ENCODE peak calls at places on chromosomes 4 and X, in seven cellular contexts. L, D, Z, P, E, X and F are unnamed samples.

GRCh38 chr4:188941524-188942109 is 802.4 kb downstream of the TRIML1 start:
- DNase-seq in L (no peak), D (peak; percentile 99), Z (no peak), P (no peak), E (no peak), X (no peak), F (no peak)

GRCh38 chr4:174464949-174465348 is 57.3 kb downstream of the HPGD start:
- DNase-seq in L (no peak), D (no peak), Z (no peak), P (no peak), E (no peak), X (no peak), F (no peak)

GRCh38 chrX:28108186-28108945 is 127.1 kb upstream of the DCAF8L1 start:
- DNase-seq in L (no peak), D (no peak), Z (no peak), P (no peak), E (no peak), X (no peak), F (no peak)

GRCh38 chr4:102342404-102343074 is 2.7 kb downstream of the SLC39A8 start:
- DNase-seq in L (no peak), D (no peak), Z (no peak), P (no peak), E (no peak), X (no peak), F (no peak)

GRCh38 chrX:121931567-121931966 is 884.2 kb downstream of the GLUD2 start:
- DNase-seq in L (no peak), D (no peak), Z (no peak), P (no peak), E (no peak), X (no peak), F (no peak)

GRCh38 chr4:128268970-128269369 is 18.6 kb downstream of the PGRMC2 start:
- DNase-seq in L (no peak), D (no peak), Z (no peak), P (no peak), E (no peak), X (no peak), F (no peak)

GRCh38 chrX:72097081-72097480 is 34.6 kb downstream of the RTL5 start:
- DNase-seq in L (no peak), D (no peak), Z (no peak), P (no peak), E (no peak), X (no peak), F (no peak)

GRCh38 chrX:21487832-21488231 is 113.6 kb downstream of the CNKSR2 start:
- DNase-seq in L (peak; percentile 16), D (peak; percentile 64), Z (no peak), P (no peak), E (no peak), X (no peak), F (no peak)

GRCh38 chrX:111348363-111348927 is 63.5 kb downstream of the DCX start:
- DNase-seq in L (no peak), D (no peak), Z (no peak), P (no peak), E (no peak), X (no peak), F (no peak)

GRCh38 chrX:137032378-137032694 is 1.5 kb downstream of the GPR101 start:
- DNase-seq in L (no peak), D (no peak), Z (no peak), P (no peak), E (no peak), X (no peak), F (no peak)

GRCh38 chr4:120633810-120634209 is 288.7 kb downstream of the PRDM5 start:
- DNase-seq in L (no peak), D (no peak), Z (no peak), P (no peak), E (no peak), X (no peak), F (no peak)

GRCh38 chr4:176921256-176921655 is 128.5 kb upstream of the VEGFC start:
- DNase-seq in L (no peak), D (no peak), Z (no peak), P (no peak), E (no peak), X (no peak), F (no peak)

GRCh38 chr4:125235971-125236370 is 78.8 kb upstream of the FAT4 start:
- DNase-seq in L (no peak), D (no peak), Z (no peak), P (no peak), E (no peak), X (no peak), F (no peak)

GRCh38 chr4:74217365-74217764 is 59.4 kb downstream of the MTHFD2L start:
- DNase-seq in L (no peak), D (no peak), Z (no peak), P (no peak), E (no peak), X (no peak), F (no peak)

GRCh38 chrX:75273483-75273882 is 402 bp upstream of the UPRT start:
- DNase-seq in L (peak; percentile 30), D (no peak), Z (no peak), P (peak; percentile 3), E (no peak), X (no peak), F (no peak)

GRCh38 chr4:77669911-77670590 is 64.4 kb downstream of the CXCL13 start:
- DNase-seq in L (peak; percentile 56), D (no peak), Z (no peak), P (no peak), E (no peak), X (no peak), F (no peak)

GRCh38 chr4:176259330-176260090 is 9.5 kb downstream of the ASB5 start:
- DNase-seq in L (no peak), D (peak; percentile 27), Z (no peak), P (no peak), E (no peak), X (no peak), F (no peak)

GRCh38 chr4:147957446-147957845 is 225.6 kb downstream of the ARHGAP10 start:
- DNase-seq in L (no peak), D (no peak), Z (no peak), P (no peak), E (no peak), X (no peak), F (no peak)

GRCh38 chrX:2325076-2325784 is 175.5 kb downstream of the DHRSX start:
- DNase-seq in L (peak; percentile 66), D (peak; percentile 65), Z (peak; percentile 78), P (no peak), E (no peak), X (no peak), F (peak; percentile 52)

GRCh38 chrX:45849261-45849660 is 648.6 kb upstream of the DIPK2B start:
- DNase-seq in L (no peak), D (peak; percentile 84), Z (no peak), P (peak; percentile 41), E (no peak), X (no peak), F (peak; percentile 45)

GRCh38 chr4:41776466-41776865 is 27.9 kb upstream of the PHOX2B start:
- DNase-seq in L (no peak), D (no peak), Z (no peak), P (no peak), E (no peak), X (no peak), F (no peak)

GRCh38 chrX:24259544-24260240 is 54.2 kb downstream of the SUPT20HL2 start:
- DNase-seq in L (peak; percentile 38), D (peak; percentile 64), Z (peak; percentile 26), P (peak; percentile 56), E (peak; percentile 37), X (no peak), F (no peak)

GRCh38 chr4:145375416-145375815 is 106.2 kb upstream of the SMAD1 start:
- DNase-seq in L (no peak), D (no peak), Z (no peak), P (no peak), E (no peak), X (peak; percentile 73), F (no peak)

GRCh38 chr4:2256781-2257191 is 5.1 kb downstream of the MXD4 start:
- DNase-seq in L (peak; percentile 18), D (no peak), Z (peak; percentile 19), P (peak; percentile 3), E (no peak), X (peak; percentile 72), F (no peak)

GRCh38 chr4:127479031-127479622 is 153.6 kb upstream of the INTU start:
- DNase-seq in L (no peak), D (peak; percentile 1), Z (no peak), P (no peak), E (no peak), X (no peak), F (no peak)

GRCh38 chrX:136354201-136354600 is 53.4 kb downstream of the ADGRG4 start:
- DNase-seq in L (no peak), D (peak; percentile 69), Z (no peak), P (no peak), E (no peak), X (no peak), F (no peak)

GRCh38 chrX:1493877-1494510 is 41.3 kb upstream of the ASMTL start:
- DNase-seq in L (no peak), D (no peak), Z (peak; percentile 34), P (no peak), E (no peak), X (no peak), F (no peak)

GRCh38 chrX:68686684-68687045 is 39.2 kb downstream of the STARD8 start:
- DNase-seq in L (no peak), D (no peak), Z (no peak), P (no peak), E (peak; percentile 17), X (no peak), F (no peak)
- H3K27ac ChIP-seq in L (no peak overlapping the region), D (no peak overlapping the region), Z (peak overlapping the region; percentile 62), P (no peak overlapping the region), E (no peak overlapping the region), X (peak overlapping the region; percentile 82), F (no peak overlapping the region)

DNA sequence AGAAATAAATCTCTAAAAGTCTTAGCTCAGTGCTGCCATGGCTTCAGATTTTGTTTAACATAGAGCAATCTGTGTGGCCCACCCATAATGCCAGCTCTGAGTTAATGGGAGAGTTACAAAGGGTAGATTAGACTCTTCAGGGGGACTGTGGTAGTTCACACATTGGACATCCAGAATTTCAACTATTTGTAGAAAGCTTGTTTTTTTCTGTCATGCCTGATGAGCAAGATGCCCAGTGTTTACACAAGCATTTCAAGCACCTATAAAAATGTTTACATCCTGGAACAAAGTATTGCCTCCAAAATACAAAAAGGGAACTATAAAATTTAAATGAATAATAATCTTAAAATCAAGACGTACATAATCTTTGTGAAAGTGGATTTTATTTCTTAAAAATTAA is 43.0 kb upstream of the FAM9A start:
- DNase-seq in L (no peak), D (no peak), Z (no peak), P (no peak), E (no peak), X (no peak), F (no peak)
- H3K36me3 ChIP-seq in L (no peaks in the 10 kb centered on the region), D (no peaks in the 10 kb centered on the region), Z (no peaks in the 10 kb centered on the region), P (no peaks in the 10 kb centered on the region), E (no peaks in the 10 kb centered on the region), X (no peaks in the 10 kb centered on the region), F (no peaks in the 10 kb centered on the region)

GRCh38 chrX:123184199-123184857 is at the start of gene GRIA3:
- DNase-seq in L (no peak), D (no peak), Z (no peak), P (peak; percentile 3), E (peak; percentile 7), X (no peak), F (no peak)
- H3K27me3 ChIP-seq in L (peaks cover 4% of the 10 kb centered on the region), D (peaks cover 9% of the 10 kb centered on the region), Z (peaks cover 5% of the 10 kb centered on the region), P (no peaks in the 10 kb centered on the region), E (peaks cover 41% of the 10 kb centered on the region), X (no peaks in the 10 kb centered on the region), F (no peaks in the 10 kb centered on the region)

DNA sequence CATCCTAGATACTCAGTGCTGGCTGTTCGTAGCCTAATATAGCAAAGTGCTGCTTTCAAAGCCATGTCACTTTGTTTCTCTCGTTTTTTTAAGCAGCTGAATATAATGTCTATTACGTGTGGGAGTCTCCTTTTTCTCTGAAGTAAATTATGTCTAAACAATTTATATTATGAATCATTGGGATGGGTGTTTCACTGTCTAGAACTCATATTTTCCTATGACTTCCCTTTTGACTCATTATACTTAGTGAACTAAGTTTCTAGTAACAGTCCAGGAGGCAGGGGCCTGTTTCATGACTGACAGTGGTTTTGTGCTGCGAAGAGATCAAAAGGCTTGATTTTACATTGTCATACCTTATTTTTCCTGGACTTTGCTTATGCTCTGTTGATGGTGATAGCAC is 326.9 kb upstream of the ZFP42 start:
- DNase-seq in L (no peak), D (peak; percentile 60), Z (no peak), P (no peak), E (no peak), X (no peak), F (no peak)
- H3K27ac ChIP-seq in L (no peak overlapping the region), D (no peak overlapping the region), Z (no peak overlapping the region), P (no peak overlapping the region), E (no peak overlapping the region), X (no peak overlapping the region), F (no peak overlapping the region)